ENCODE peak calls at places on chromosomes 6 and 20, in ten cellular contexts. S is thoracic aorta, W is adrenal gland, Y is ovary, U is NCI-H1694 treated with DMSO at 0.1 percent for 48 hours, E is EL, H is heart left ventricle, C is HEK293T, J is RKO, R is left lobe of liver. B is an unnamed sample.

GRCh38 chr20:21101453-21102251 is 4.5 kb downstream of the LINC00237 start:
- DNase-seq in R (no peak), C (peak; percentile 34), H (no peak), J (no peak), U (no peak), Y (no peak), W (no peak), S (no peak), E (no peak), B (no peak)

GRCh38 chr6:158039178-158039557 is 57.5 kb downstream of the SYNJ2 start:
- DNase-seq in R (no peak), C (no peak), J (no peak), W (no peak), U (no peak), H (no peak), Y (no peak), S (no peak), E (no peak), B (no peak)

GRCh38 chr6:9482030-9482731 is 932.7 kb downstream of the TFAP2A start:
- DNase-seq in H (no peak), U (no peak), J (peak; percentile 82), S (no peak), C (peak; percentile 5), Y (no peak), E (peak; percentile 97), R (no peak), W (no peak), B (peak; percentile 81)

GRCh38 chr20:35215066-35215956 is 11.2 kb upstream of the MMP24 start:
- DNase-seq in H (no peak), C (no peak), Y (no peak), W (no peak), S (no peak), E (peak; percentile 94), R (no peak), J (peak; percentile 65), U (no peak), B (no peak)

GRCh38 chr20:38201356-38201755 is 36.3 kb upstream of the TGM2 start:
- DNase-seq in S (no peak), C (no peak), J (peak; percentile 70), H (no peak), E (peak; percentile 90), R (no peak), U (no peak), Y (no peak), W (peak; percentile 47), B (peak; percentile 92)

GRCh38 chr6:157060440-157060949 is 262.8 kb downstream of the TMEM242 start:
- DNase-seq in Y (no peak), C (no peak), J (no peak), U (no peak), H (no peak), S (no peak), E (no peak), R (no peak), W (no peak), B (peak; percentile 17)

GRCh38 chr6:101776919-101777350 is 383.4 kb downstream of the GRIK2 start:
- DNase-seq in R (no peak), J (no peak), S (no peak), W (no peak), H (no peak), C (no peak), U (no peak), Y (no peak), E (no peak), B (no peak)

GRCh38 chr6:2913621-2914317 is 10.7 kb upstream of the SERPINB9 start:
- DNase-seq in W (no peak), U (no peak), H (no peak), S (no peak), C (no peak), J (no peak), Y (no peak), E (no peak), R (peak; percentile 14), B (no peak)

GRCh38 chr20:51541189-51542032 is 1.1 kb downstream of the NFATC2 start:
- DNase-seq in Y (peak; percentile 65), C (peak; percentile 11), S (peak; percentile 42), W (peak; percentile 65), U (peak; percentile 26), J (no peak), E (no peak), R (peak; percentile 80), H (peak; percentile 89), B (peak; percentile 80)

GRCh38 chr6:134630468-134631180 is 312.7 kb upstream of the SGK1 start:
- DNase-seq in C (no peak), U (no peak), J (no peak), R (peak; percentile 77), W (peak; percentile 61), E (no peak), Y (no peak), H (no peak), S (no peak), B (no peak)

B was measured in AG20443.